ENCODE peak calls at places on chromosomes 11 and 22, in seven cellular contexts. V is OCI-LY7, C is AG04450, N is IMR-90, T is right lobe of liver, Q is prostate gland, Z is lower lobe of right lung. M is an unnamed sample.
A peak's percentile ranks its signal among the peaks of the same experiment; 100 is the strongest.

GRCh38 chr11:64444838-64445441 is 86.0 kb downstream of the RPS6KA4 start:
- DNase-seq in V (peak; percentile 53), C (no peak), N (peak; percentile 17), T (no peak), Q (no peak), Z (no peak), M (no peak)

GRCh38 chr11:24623121-24623520 is 126.3 kb downstream of the LUZP2 start:
- DNase-seq in V (no peak), C (no peak), N (peak; percentile 57), T (no peak), Q (no peak), Z (no peak), M (no peak)

GRCh38 chr22:48359613-48359965 is 1468.1 kb downstream of the BRD1 start:
- DNase-seq in V (no peak), C (no peak), N (no peak), T (no peak), Q (no peak), Z (no peak), M (no peak)

GRCh38 chr22:17633217-17633997 is 4.9 kb upstream of the ATP6V1E1 start:
- DNase-seq in V (no peak), C (peak; percentile 39), N (peak; percentile 92), T (no peak), Q (peak; percentile 67), Z (no peak), M (no peak)

GRCh38 chr22:41822289-41823057 is 10.4 kb upstream of the SREBF2 start:
- DNase-seq in V (peak; percentile 84), C (no peak), N (peak; percentile 82), T (no peak), Q (peak; percentile 58), Z (no peak), M (no peak)

GRCh38 chr22:35116269-35116668 is 50.3 kb downstream of the ISX start:
- DNase-seq in V (no peak), C (no peak), N (no peak), T (no peak), Q (no peak), Z (no peak), M (no peak)

GRCh38 chr22:37486224-37486845 is at the start of gene MFNG:
- DNase-seq in V (peak; percentile 91), C (no peak), N (peak; percentile 6), T (peak; percentile 84), Q (peak; percentile 24), Z (peak; percentile 90), M (peak; percentile 78)

GRCh38 chr11:94939346-94939745 is 34.0 kb downstream of the CWC15 start:
- DNase-seq in V (no peak), C (no peak), N (no peak), T (no peak), Q (no peak), Z (no peak), M (no peak)

GRCh38 chr11:104286129-104286528 is 122.2 kb upstream of the PDGFD start:
- DNase-seq in V (no peak), C (no peak), N (no peak), T (no peak), Q (no peak), Z (no peak), M (no peak)

GRCh38 chr11:62664405-62665074 is 470 bp downstream of the C11orf98 start:
- DNase-seq in V (peak; percentile 85), C (no peak), N (peak; percentile 50), T (no peak), Q (no peak), Z (peak; percentile 67), M (no peak)

GRCh38 chr22:43436536-43437267 is 24.9 kb downstream of the MPPED1 start:
- DNase-seq in V (no peak), C (no peak), N (no peak), T (no peak), Q (no peak), Z (no peak), M (no peak)

GRCh38 chr11:105367129-105367528 is 227.6 kb upstream of the CARD18 start:
- DNase-seq in V (no peak), C (no peak), N (no peak), T (no peak), Q (no peak), Z (no peak), M (no peak)

GRCh38 chr11:15707194-15707593 is 592.5 kb downstream of the INSC start:
- DNase-seq in V (no peak), C (no peak), N (no peak), T (peak; percentile 25), Q (no peak), Z (no peak), M (no peak)

GRCh38 chr11:124970925-124971324 is 16.9 kb downstream of the CCDC15 start:
- DNase-seq in V (no peak), C (no peak), N (peak; percentile 35), T (no peak), Q (no peak), Z (no peak), M (no peak)

GRCh38 chr11:61866958-61867343 is 24.4 kb downstream of the FADS3 start:
- DNase-seq in V (no peak), C (no peak), N (no peak), T (no peak), Q (no peak), Z (no peak), M (no peak)

GRCh38 chr22:23531966-23532735 is 47.9 kb downstream of the IGLL1 start:
- DNase-seq in V (no peak), C (no peak), N (no peak), T (no peak), Q (no peak), Z (peak; percentile 14), M (no peak)

GRCh38 chr22:40819741-40820140 is 595 bp upstream of the SLC25A17 start:
- DNase-seq in V (peak; percentile 24), C (no peak), N (peak; percentile 42), T (no peak), Q (no peak), Z (no peak), M (no peak)

GRCh38 chr11:59291228-59291627 is 67.5 kb upstream of the OR5AN1 start:
- DNase-seq in V (no peak), C (no peak), N (no peak), T (no peak), Q (no peak), Z (no peak), M (no peak)

GRCh38 chr11:45688472-45689033 is 23.1 kb upstream of the CHST1 start:
- DNase-seq in V (no peak), C (no peak), N (no peak), T (no peak), Q (no peak), Z (no peak), M (no peak)

GRCh38 chr11:113444469-113445122 is 30.6 kb downstream of the DRD2 start:
- DNase-seq in V (no peak), C (no peak), N (no peak), T (no peak), Q (no peak), Z (no peak), M (no peak)

GRCh38 chr11:114171257-114172054 is 111.9 kb downstream of the ZBTB16 start:
- DNase-seq in V (no peak), C (no peak), N (no peak), T (peak; percentile 96), Q (no peak), Z (peak; percentile 86), M (peak; percentile 97)

GRCh38 chr11:73335204-73335923 is 27.3 kb downstream of the ARHGEF17 start:
- DNase-seq in V (peak; percentile 77), C (no peak), N (peak; percentile 82), T (peak; percentile 77), Q (peak; percentile 72), Z (peak; percentile 81), M (peak; percentile 91)

GRCh38 chr11:85965202-85965601 is 103.7 kb downstream of the PICALM start:
- DNase-seq in V (no peak), C (peak; percentile 41), N (peak; percentile 90), T (no peak), Q (no peak), Z (no peak), M (no peak)

DNA sequence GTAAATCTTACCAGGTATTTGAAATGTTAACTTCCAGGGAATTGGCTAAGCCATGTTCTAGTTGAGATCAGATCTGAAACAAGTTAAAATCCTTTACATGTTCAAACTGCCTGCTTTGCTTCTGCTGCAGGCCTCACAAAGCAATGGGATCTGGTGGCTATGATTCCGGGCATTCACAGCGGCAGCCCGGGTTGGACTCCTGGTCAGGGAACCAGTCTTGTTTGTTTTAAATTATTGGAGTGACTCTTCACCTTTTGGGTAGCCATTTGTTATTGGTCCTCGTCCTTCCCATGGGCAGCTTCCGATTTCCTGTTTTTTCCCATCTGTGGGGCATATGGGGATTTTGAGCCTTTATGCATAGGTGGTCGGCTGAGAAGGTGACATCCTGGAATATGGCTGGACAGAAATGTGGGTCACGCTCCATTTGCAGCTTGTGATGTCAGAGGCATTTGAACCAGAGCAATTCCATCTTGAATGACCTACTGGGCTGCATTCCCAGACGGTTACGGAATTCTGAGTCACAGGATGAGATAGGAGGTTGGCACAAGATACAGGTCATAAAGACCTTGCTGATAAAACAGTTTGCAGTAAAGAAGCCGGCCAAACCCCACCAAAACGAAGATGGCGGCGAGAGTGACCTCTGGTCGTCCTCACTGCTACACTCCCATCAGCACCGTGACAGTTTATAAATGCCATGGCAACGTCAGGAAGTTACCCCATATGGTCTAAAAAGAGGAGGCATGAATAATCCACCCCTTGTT is 20.1 kb upstream of the GSTP1 start:
- DNase-seq in V (no peak), C (peak; percentile 72), N (peak; percentile 96), T (peak; percentile 60), Q (no peak), Z (no peak), M (peak; percentile 88)
- H3K27ac ChIP-seq in V (no peak overlapping the region), C (no peak overlapping the region), N (no peak overlapping the region), T (peak overlapping the region; percentile 67), Q (no peak overlapping the region), Z (no peak overlapping the region), M (peak overlapping the region; percentile 69)

GRCh38 chr11:123443851-123444623 is 14.0 kb downstream of the GRAMD1B start:
- DNase-seq in V (no peak), C (no peak), N (no peak), T (no peak), Q (no peak), Z (no peak), M (no peak)
- TF ChIP-seq CTCF in V (no peak), C (no peak), N (no peak), T (no peak), Q (no peak), Z (no peak), M (no peak)

GRCh38 chr11:1230456-1231395 is 7.9 kb downstream of the MUC5B start:
- DNase-seq in V (no peak), C (no peak), N (no peak), T (peak; percentile 17), Q (no peak), Z (peak; percentile 42), M (no peak)

GRCh38 chr11:1234054-1234720 is 11.3 kb downstream of the MUC5B start:
- DNase-seq in V (no peak), C (no peak), N (no peak), T (peak; percentile 19), Q (no peak), Z (peak; percentile 32), M (no peak)

GRCh38 chr11:1233351-1234053 is 10.6 kb downstream of the MUC5B start:
- DNase-seq in V (no peak), C (no peak), N (no peak), T (peak; percentile 15), Q (no peak), Z (peak; percentile 30), M (no peak)

GRCh38 chr11:1231396-1232327 is 8.8 kb downstream of the MUC5B start:
- DNase-seq in V (no peak), C (no peak), N (no peak), T (peak; percentile 19), Q (no peak), Z (peak; percentile 42), M (no peak)

GRCh38 chr11:1232328-1233321 is 9.8 kb downstream of the MUC5B start:
- DNase-seq in V (no peak), C (no peak), N (no peak), T (peak; percentile 13), Q (no peak), Z (peak; percentile 45), M (no peak)
- H3K4me3 ChIP-seq in V (no peak overlapping the region), C (no peak overlapping the region), N (no peak overlapping the region), T (no peak overlapping the region), Q (no peak overlapping the region), Z (no peak overlapping the region), M (no peak overlapping the region)

GRCh38 chr11:122656631-122657101 is 1.1 kb downstream of the UBASH3B start:
- DNase-seq in V (peak; percentile 68), C (no peak), N (peak; percentile 56), T (peak; percentile 42), Q (peak; percentile 13), Z (peak; percentile 65), M (peak; percentile 69)
- H3K27ac ChIP-seq in V (peak overlapping the region; percentile 43), C (peak overlapping the region; percentile 65), N (peak overlapping the region; percentile 93), T (peak overlapping the region; percentile 90), Q (peak overlapping the region; percentile 78), Z (peak overlapping the region; percentile 87), M (peak overlapping the region; percentile 91)